ENCODE peak calls at places on chromosomes 13 and 19, in six cellular contexts. J is AG09309, W is AG04449, L is AG04450, G is colonic mucosa, B is BJ. I is an unnamed sample.
A peak's percentile ranks its signal among the peaks of the same experiment; 100 is the strongest.

GRCh38 chr13:26867451-26868067 is 107.0 kb upstream of the GPR12 start:
- DNase-seq in L (no peak), B (no peak), G (peak; percentile 19), W (no peak), J (no peak), I (no peak)

GRCh38 chr13:111121421-111121820 is 6.3 kb downstream of the ARHGEF7 start:
- DNase-seq in W (no peak), G (no peak), J (no peak), L (no peak), B (no peak), I (no peak)

GRCh38 chr19:8615022-8615421 is 4.5 kb upstream of the ADAMTS10 start:
- DNase-seq in G (no peak), J (no peak), B (no peak), L (no peak), W (no peak), I (no peak)

GRCh38 chr13:113397606-113398425 is 33.9 kb upstream of the GRTP1 start:
- DNase-seq in L (no peak), G (no peak), B (no peak), W (no peak), J (no peak), I (no peak)

GRCh38 chr13:20126460-20127262 is 34.2 kb downstream of the GJA3 start:
- DNase-seq in L (no peak), J (no peak), B (no peak), W (no peak), G (no peak), I (no peak)

GRCh38 chr19:33110201-33110910 is 21.6 kb upstream of the WDR88 start:
- DNase-seq in W (peak; percentile 21), B (no peak), L (peak; percentile 44), G (no peak), J (no peak), I (no peak)

GRCh38 chr13:28347456-28348371 is 147.2 kb downstream of the FLT1 start:
- DNase-seq in W (no peak), G (no peak), J (no peak), L (no peak), B (no peak), I (no peak)

GRCh38 chr19:40726279-40726678 is 9.4 kb downstream of the ITPKC start:
- DNase-seq in B (no peak), G (no peak), W (no peak), L (no peak), J (no peak), I (no peak)

GRCh38 chr13:34748078-34748477 is 194.0 kb upstream of the NBEA start:
- DNase-seq in L (no peak), W (no peak), J (peak; percentile 4), G (peak; percentile 30), B (no peak), I (peak; percentile 97)

GRCh38 chr19:46824887-46825730 is 25.5 kb downstream of the AP2S1 start:
- DNase-seq in L (no peak), W (no peak), G (no peak), J (no peak), B (no peak), I (no peak)

GRCh38 chr19:35211545-35212230 is 16.9 kb downstream of the FAM187B start:
- DNase-seq in B (no peak), G (peak; percentile 53), L (no peak), J (no peak), W (no peak), I (no peak)

GRCh38 chr19:57506163-57506562 is 6.4 kb downstream of the ZNF773 start:
- DNase-seq in L (no peak), W (no peak), B (no peak), G (no peak), J (no peak), I (no peak)

GRCh38 chr19:15265849-15266248 is 33.6 kb upstream of the EPHX3 start:
- DNase-seq in L (peak; percentile 96), W (peak; percentile 47), G (peak; percentile 66), J (peak; percentile 91), B (peak; percentile 65), I (no peak)

GRCh38 chr13:112583592-112584277 is 4.2 kb downstream of the TUBGCP3 start:
- DNase-seq in B (no peak), L (no peak), J (no peak), G (peak; percentile 43), W (no peak), I (no peak)

GRCh38 chr19:56642711-56643459 is at the start of gene SMIM17:
- DNase-seq in J (no peak), W (no peak), G (no peak), L (no peak), B (no peak), I (no peak)

GRCh38 chr19:35063940-35064818 is 22.7 kb downstream of the HPN start:
- DNase-seq in B (no peak), L (no peak), G (no peak), W (no peak), J (peak; percentile 43), I (peak; percentile 41)

GRCh38 chr19:37128821-37129177 is 43.7 kb downstream of the ZNF585A start:
- DNase-seq in L (no peak), G (no peak), J (no peak), W (no peak), B (no peak), I (no peak)

GRCh38 chr13:89267734-89268133 is 1596.6 kb downstream of the SLITRK5 start:
- DNase-seq in B (no peak), J (no peak), L (no peak), G (no peak), W (no peak), I (no peak)

GRCh38 chr13:27977476-27978300 is 8.6 kb upstream of the CDX2 start:
- DNase-seq in W (no peak), L (no peak), G (peak; percentile 28), B (no peak), J (no peak), I (no peak)

GRCh38 chr19:2076481-2077082 is 19.5 kb downstream of the MOB3A start:
- DNase-seq in B (no peak), G (no peak), W (no peak), L (no peak), J (no peak), I (no peak)

GRCh38 chr13:20993661-20994440 is 67.5 kb downstream of the LATS2 start:
- DNase-seq in L (no peak), B (peak; percentile 65), W (peak; percentile 31), J (peak; percentile 88), G (no peak), I (no peak)

GRCh38 chr13:113364371-113364932 is 522 bp upstream of the GRTP1 start:
- DNase-seq in W (no peak), G (peak; percentile 33), B (no peak), J (no peak), L (no peak), I (no peak)

GRCh38 chr13:94674609-94675348 is 37.6 kb downstream of the SOX21 start:
- DNase-seq in B (no peak), J (no peak), W (no peak), L (no peak), G (peak; percentile 50), I (no peak)

GRCh38 chr13:41182231-41182630 is 12.1 kb downstream of the KBTBD7 start:
- DNase-seq in J (no peak), L (no peak), G (no peak), W (no peak), B (no peak), I (no peak)

GRCh38 chr19:48571378-48572162 is 19.6 kb downstream of the SULT2B1 start:
- DNase-seq in L (no peak), B (no peak), G (no peak), W (no peak), J (no peak), I (no peak)

GRCh38 chr13:25958983-25959382 is 92.8 kb downstream of the SHISA2 start:
- DNase-seq in J (no peak), G (no peak), L (no peak), W (no peak), B (no peak), I (no peak)

GRCh38 chr13:40121711-40122110 is 466.2 kb downstream of the COG6 start:
- DNase-seq in W (no peak), G (no peak), J (no peak), L (no peak), B (no peak), I (peak; percentile 75)

GRCh38 chr13:40120288-40120687 is 464.8 kb downstream of the COG6 start:
- DNase-seq in W (no peak), G (no peak), B (no peak), L (no peak), J (peak; percentile 34), I (no peak)

GRCh38 chr13:40118337-40118736 is 462.9 kb downstream of the COG6 start:
- DNase-seq in L (no peak), W (no peak), J (no peak), G (no peak), B (no peak), I (no peak)

GRCh38 chr13:40120781-40121180 is 465.3 kb downstream of the COG6 start:
- DNase-seq in G (no peak), L (no peak), J (peak; percentile 28), W (no peak), B (no peak), I (peak; percentile 65)

GRCh38 chr13:40119852-40120251 is 464.4 kb downstream of the COG6 start:
- DNase-seq in L (no peak), W (no peak), B (no peak), G (no peak), J (no peak), I (no peak)
- H3K4me3 ChIP-seq in L (no peak overlapping the region), W (no peak overlapping the region), B (no peak overlapping the region), G (no peak overlapping the region), J (no peak overlapping the region), I (no peak overlapping the region)

GRCh38 chr19:13502231-13502630 is 4.0 kb downstream of the CACNA1A start:
- DNase-seq in G (no peak), L (no peak), W (no peak), B (no peak), J (no peak), I (no peak)
- TF ChIP-seq CTCF in G (no peak), L (no peak), W (no peak), B (no peak), J (no peak), I (no peak)

GRCh38 chr19:29016353-29016752 is 196.6 kb downstream of the UQCRFS1 start:
- DNase-seq in J (no peak), G (no peak), B (no peak), L (no peak), W (no peak), I (no peak)
- H3K4me3 ChIP-seq in J (no peak overlapping the region), G (no peak overlapping the region), B (no peak overlapping the region), L (no peak overlapping the region), W (no peak overlapping the region), I (no peak overlapping the region)

DNA sequence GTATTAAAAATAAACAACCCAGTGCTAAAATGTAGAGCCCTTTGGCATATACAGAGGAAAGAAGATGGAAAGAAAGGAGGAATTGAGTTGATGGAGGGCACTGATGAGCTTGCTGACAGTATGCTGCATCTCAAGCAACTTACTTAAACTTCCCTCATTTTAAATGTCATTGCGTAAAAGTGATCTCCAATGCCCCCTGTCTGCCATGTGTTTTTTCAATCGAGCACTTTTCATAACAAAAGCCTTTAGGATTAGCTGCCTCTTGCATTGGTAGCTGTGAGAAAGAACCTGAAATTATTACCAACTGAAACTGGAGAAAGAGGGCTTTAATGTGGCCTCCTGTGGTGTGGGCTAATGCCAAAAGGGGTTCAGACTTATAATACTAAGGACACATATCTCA is 541.6 kb downstream of the SUCLA2 start:
- DNase-seq in L (no peak), J (no peak), B (no peak), W (no peak), G (no peak), I (no peak)
- TF ChIP-seq CTCF in L (peak; percentile 51), J (peak; percentile 48), B (peak; percentile 48), W (peak; percentile 22), G (no peak), I (peak; percentile 45)

GRCh38 chr19:52048604-52049493 is at the start of gene ZNF432:
- DNase-seq in L (peak; percentile 75), J (peak; percentile 55), W (peak; percentile 46), B (peak; percentile 52), G (peak; percentile 92), I (peak; percentile 73)
- H3K4me3 ChIP-seq in L (peak within 1 kb of the TSS; percentile 88), J (peak within 1 kb of the TSS; percentile 80), W (peak within 1 kb of the TSS; percentile 75), B (peak within 1 kb of the TSS; percentile 55), G (peak within 1 kb of the TSS; percentile 51), I (peak within 1 kb of the TSS; percentile 88)

I was measured in retinal pigment epithelial cell.